ENCODE peak calls at places on chromosomes 1 and 21, in seven cellular contexts. H is SJSA1; V is HCEC 1CT; G is CD4-positive, alpha-beta memory T cell; J is ACHN; D is NCI-H774; Z is DMS153. K is an unnamed sample.

GRCh38 chr1:19065526-19066247 is 109.2 kb upstream of the IFFO2 start:
- DNase-seq in G (no peak), Z (no peak), V (no peak), J (no peak), D (no peak), H (no peak), K (peak; percentile 90)

GRCh38 chr1:221994274-221994698 is 252.4 kb upstream of the DUSP10 start:
- DNase-seq in Z (no peak), V (peak; percentile 73), D (no peak), J (no peak), G (no peak), H (no peak), K (no peak)

GRCh38 chr1:212951058-212951923 is 950 bp downstream of the VASH2 start:
- DNase-seq in G (no peak), V (no peak), Z (no peak), J (no peak), D (no peak), H (no peak), K (no peak)

GRCh38 chr21:34900376-34900775 is 148.7 kb downstream of the RUNX1 start:
- DNase-seq in G (no peak), H (no peak), D (no peak), Z (no peak), V (no peak), J (no peak), K (peak; percentile 94)

GRCh38 chr1:92577251-92577895 is 90.6 kb upstream of the GFI1 start:
- DNase-seq in Z (no peak), J (no peak), V (peak; percentile 76), D (no peak), G (no peak), H (no peak), K (no peak)

GRCh38 chr1:116825400-116825734 is 71.1 kb downstream of the CD2 start:
- DNase-seq in G (no peak), J (no peak), Z (no peak), H (no peak), D (no peak), V (no peak), K (no peak)

GRCh38 chr1:225259542-225259941 is 168.3 kb downstream of the LBR start:
- DNase-seq in G (no peak), D (no peak), J (no peak), Z (no peak), V (no peak), H (no peak), K (no peak)

GRCh38 chr1:33056426-33056825 is 19.7 kb upstream of the AK2 start:
- DNase-seq in G (no peak), D (no peak), V (no peak), Z (no peak), J (no peak), H (no peak), K (no peak)

GRCh38 chr21:24705201-24705600 is 902.1 kb downstream of the MRPL39 start:
- DNase-seq in G (no peak), D (no peak), J (no peak), H (no peak), Z (no peak), V (no peak), K (no peak)

GRCh38 chr1:21573971-21574458 is 64.8 kb downstream of the ALPL start:
- DNase-seq in H (peak; percentile 88), Z (peak; percentile 95), D (peak; percentile 67), G (no peak), V (peak; percentile 53), J (peak; percentile 36), K (peak; percentile 97)

GRCh38 chr1:2379733-2380404 is 11.5 kb downstream of the MORN1 start:
- DNase-seq in H (no peak), V (no peak), Z (no peak), D (no peak), G (no peak), J (no peak), K (no peak)

GRCh38 chr1:35568975-35569395 is 4.1 kb upstream of the TFAP2E start:
- DNase-seq in J (peak; percentile 57), Z (peak; percentile 64), D (peak; percentile 66), H (peak; percentile 71), G (peak; percentile 68), V (peak; percentile 45), K (peak; percentile 79)

GRCh38 chr1:147502760-147503159 is 38.5 kb upstream of the BCL9 start:
- DNase-seq in D (no peak), V (no peak), H (no peak), Z (no peak), J (no peak), G (no peak), K (no peak)

GRCh38 chr1:1047963-1048362 is 26.1 kb downstream of the RNF223 start:
- DNase-seq in V (no peak), D (no peak), H (no peak), J (no peak), Z (no peak), G (no peak), K (no peak)

GRCh38 chr1:109827466-109827865 is 63.7 kb upstream of the EPS8L3 start:
- DNase-seq in G (no peak), D (no peak), V (peak; percentile 26), H (peak; percentile 45), J (no peak), Z (no peak), K (no peak)

GRCh38 chr1:227766653-227767277 is 31.5 kb downstream of the SNAP47 start:
- DNase-seq in V (no peak), G (no peak), H (no peak), J (no peak), Z (no peak), D (peak; percentile 6), K (peak; percentile 28)

GRCh38 chr1:9821710-9822109 is 2.1 kb downstream of the CLSTN1 start:
- DNase-seq in H (no peak), D (no peak), Z (no peak), V (no peak), G (no peak), J (no peak), K (peak; percentile 19)

GRCh38 chr1:232769718-232770117 is 35.5 kb upstream of the MAP10 start:
- DNase-seq in J (no peak), Z (no peak), V (no peak), D (no peak), H (no peak), G (no peak), K (no peak)

GRCh38 chr1:66360285-66360724 is 173.6 kb upstream of the SGIP1 start:
- DNase-seq in D (no peak), J (no peak), Z (peak; percentile 79), H (no peak), G (no peak), V (no peak), K (no peak)

GRCh38 chr1:32871364-32872188 is 864 bp upstream of the FNDC5 start:
- DNase-seq in G (no peak), D (no peak), Z (no peak), H (no peak), J (no peak), V (no peak), K (peak; percentile 58)

GRCh38 chr1:89464008-89464407 is 60.6 kb upstream of the LRRC8B start:
- DNase-seq in J (no peak), Z (no peak), G (peak; percentile 26), H (no peak), V (no peak), D (no peak), K (no peak)

GRCh38 chr1:1079408-1080121 is 5.5 kb upstream of the RNF223 start:
- DNase-seq in J (peak; percentile 93), Z (peak; percentile 58), D (peak; percentile 8), H (peak; percentile 89), V (peak; percentile 87), G (no peak), K (peak; percentile 61)

GRCh38 chr1:229608590-229608989 is 17.3 kb downstream of the TAF5L start:
- DNase-seq in G (no peak), D (no peak), Z (no peak), J (no peak), H (no peak), V (no peak), K (no peak)

GRCh38 chr1:164504699-164505098 is 54.3 kb upstream of the PBX1 start:
- DNase-seq in J (no peak), D (no peak), Z (no peak), H (no peak), G (no peak), V (peak; percentile 45), K (no peak)

GRCh38 chr1:98749152-98749756 is 87.7 kb downstream of the SNX7 start:
- DNase-seq in V (peak; percentile 33), H (no peak), G (peak; percentile 23), Z (no peak), D (no peak), J (peak; percentile 27), K (no peak)

GRCh38 chr1:21910528-21911204 is 26.4 kb downstream of the HSPG2 start:
- DNase-seq in G (no peak), V (no peak), Z (no peak), H (no peak), D (no peak), J (no peak), K (no peak)

GRCh38 chr21:28742527-28742926 is 250.2 kb downstream of the LTN1 start:
- DNase-seq in Z (no peak), D (no peak), H (no peak), G (no peak), V (peak; percentile 36), J (no peak), K (no peak)

GRCh38 chr1:24920155-24920925 is 9.7 kb downstream of the RUNX3 start:
- DNase-seq in Z (no peak), H (peak; percentile 82), D (no peak), V (peak; percentile 38), J (no peak), G (no peak), K (no peak)

GRCh38 chr1:153796786-153797659 is 21.8 kb downstream of the SLC27A3 start:
- DNase-seq in V (peak; percentile 42), G (peak; percentile 80), Z (peak; percentile 41), D (peak; percentile 63), H (peak; percentile 73), J (peak; percentile 73), K (peak; percentile 73)

GRCh38 chr21:43283136-43283924 is 114.5 kb downstream of the CRYAA start:
- DNase-seq in D (no peak), Z (no peak), J (no peak), V (no peak), H (no peak), G (no peak), K (no peak)

GRCh38 chr1:23026573-23026972 is 7.3 kb downstream of the KDM1A start:
- DNase-seq in V (no peak), J (no peak), Z (no peak), D (no peak), H (no peak), G (no peak), K (no peak)

GRCh38 chr1:179447489-179447888 is 81.7 kb downstream of the AXDND1 start:
- DNase-seq in H (no peak), V (no peak), J (peak; percentile 37), Z (no peak), D (no peak), G (no peak), K (no peak)

GRCh38 chr1:59878370-59878769 is 48.2 kb downstream of the CYP2J2 start:
- DNase-seq in H (no peak), Z (no peak), D (no peak), G (no peak), J (no peak), V (no peak), K (no peak)

GRCh38 chr1:50424940-50425375 is 1.7 kb upstream of the DMRTA2 start:
- DNase-seq in G (no peak), Z (no peak), J (no peak), D (no peak), V (no peak), H (no peak), K (no peak)

GRCh38 chr1:163161841-163162240 is 40.9 kb downstream of the RGS5 start:
- DNase-seq in J (no peak), G (no peak), Z (no peak), H (no peak), D (no peak), V (no peak), K (no peak)

GRCh38 chr1:147723691-147724323 is 36.6 kb downstream of the GJA5 start:
- DNase-seq in Z (peak; percentile 42), D (no peak), J (peak; percentile 38), V (no peak), G (peak; percentile 30), H (no peak), K (no peak)

GRCh38 chr1:22123071-22123390 is 19.9 kb downstream of the WNT4 start:
- DNase-seq in G (no peak), H (no peak), D (no peak), V (no peak), J (no peak), Z (no peak), K (no peak)

GRCh38 chr1:208223136-208223535 is 21.0 kb downstream of the PLXNA2 start:
- DNase-seq in H (no peak), G (no peak), V (no peak), D (no peak), Z (no peak), J (no peak), K (no peak)

K was measured in DMS79 treated with DMSO at 0.1 percent for 48 hours.